ENCODE peak calls at places on chromosomes 13 and 19, in five cellular contexts. L, D, I, W and O are unnamed samples.

GRCh38 chr19:38838208-38838985 is 6.8 kb upstream of the ECH1 start:
- DNase-seq in L (peak; percentile 70), D (peak; percentile 11), I (no peak), W (no peak), O (no peak)

GRCh38 chr19:412356-413355 is 3.7 kb upstream of the C2CD4C start:
- DNase-seq in L (no peak), D (no peak), I (no peak), W (peak; percentile 59), O (no peak)

GRCh38 chr19:48925240-48925843 is 8.2 kb upstream of the DHDH start:
- DNase-seq in L (no peak), D (no peak), I (peak; percentile 33), W (peak; percentile 65), O (no peak)

GRCh38 chr19:22532388-22533310 is 101.5 kb upstream of the ZNF492 start:
- DNase-seq in L (peak; percentile 99), D (peak; percentile 84), I (peak; percentile 24), W (peak; percentile 81), O (peak; percentile 96)

GRCh38 chr13:80555796-80556195 is 214.9 kb upstream of the SPRY2 start:
- DNase-seq in L (no peak), D (no peak), I (no peak), W (no peak), O (no peak)

GRCh38 chr19:53037101-53038097 is 7.1 kb upstream of the ERVV-2 start:
- DNase-seq in L (no peak), D (peak; percentile 38), I (peak; percentile 67), W (peak; percentile 65), O (peak; percentile 93)

GRCh38 chr13:47932953-47933687 is 68.0 kb downstream of the SUCLA2 start:
- DNase-seq in L (no peak), D (no peak), I (no peak), W (no peak), O (no peak)

GRCh38 chr19:27822336-27822735 is 1390.6 kb downstream of the UQCRFS1 start:
- DNase-seq in L (no peak), D (no peak), I (no peak), W (no peak), O (no peak)

GRCh38 chr13:71171740-71172139 is 695.3 kb downstream of the DACH1 start:
- DNase-seq in L (no peak), D (no peak), I (no peak), W (no peak), O (no peak)

GRCh38 chr19:19134687-19135158 is 3.6 kb downstream of the TMEM161A start:
- DNase-seq in L (no peak), D (peak; percentile 90), I (no peak), W (peak; percentile 78), O (peak; percentile 67)

GRCh38 chr13:26377038-26377437 is 123.1 kb downstream of the CDK8 start:
- DNase-seq in L (no peak), D (no peak), I (peak; percentile 29), W (no peak), O (no peak)

GRCh38 chr13:35554972-35555623 is 78.6 kb upstream of the MAB21L1 start:
- DNase-seq in L (no peak), D (no peak), I (no peak), W (no peak), O (no peak)

GRCh38 chr13:103878891-103879605 is 812.8 kb upstream of the SLC10A2 start:
- DNase-seq in L (no peak), D (no peak), I (peak; percentile 35), W (no peak), O (no peak)

GRCh38 chr19:9308091-9308490 is 1.5 kb downstream of the ZNF699 start:
- DNase-seq in L (no peak), D (no peak), I (no peak), W (no peak), O (no peak)

GRCh38 chr13:110340812-110341444 is 33.8 kb downstream of the COL4A2 start:
- DNase-seq in L (peak; percentile 88), D (peak; percentile 93), I (peak; percentile 85), W (peak; percentile 76), O (peak; percentile 55)

GRCh38 chr13:42990991-42991891 is 800 bp downstream of the EPSTI1 start:
- DNase-seq in L (no peak), D (no peak), I (no peak), W (no peak), O (no peak)

GRCh38 chr19:43673702-43674629 is 4.0 kb upstream of the PLAUR start:
- DNase-seq in L (no peak), D (peak; percentile 49), I (no peak), W (no peak), O (no peak)
- H3K4me1 ChIP-seq in L (no peaks in the 10 kb centered on the region), D (peaks cover 12% of the 10 kb centered on the region), I (peaks cover 19% of the 10 kb centered on the region), W (peaks cover 9% of the 10 kb centered on the region), O (peaks cover 11% of the 10 kb centered on the region)

GRCh38 chr13:55244991-55245644 is 1895.6 kb upstream of the PRR20A start:
- DNase-seq in L (no peak), D (no peak), I (no peak), W (no peak), O (no peak)
- TF ChIP-seq CTCF in L (peak; percentile 23), D (no peak), I (no peak), W (no peak), O (no peak)

DNA sequence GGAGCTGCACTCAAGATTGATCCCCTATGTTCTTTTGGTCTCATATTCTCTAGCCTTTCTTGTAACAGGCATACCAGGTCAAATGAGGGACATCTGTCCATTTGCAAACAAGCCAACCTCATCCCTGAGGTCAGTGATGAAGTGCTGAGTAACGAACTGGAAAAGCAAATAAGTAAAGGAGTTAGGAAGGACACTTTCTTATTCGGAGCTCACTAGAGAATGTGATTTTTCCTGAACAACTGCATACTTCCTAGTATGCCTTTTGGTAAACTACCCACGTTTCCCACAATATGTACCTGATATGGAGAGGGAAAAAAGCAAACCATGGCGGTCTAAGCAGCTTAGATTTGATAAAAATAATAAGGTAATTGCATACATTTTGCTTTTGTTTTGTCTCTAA is 91.0 kb upstream of the MYCBP2 start:
- DNase-seq in L (no peak), D (no peak), I (no peak), W (no peak), O (no peak)
- H3K36me3 ChIP-seq in L (no peaks in the 10 kb centered on the region), D (no peaks in the 10 kb centered on the region), I (no peaks in the 10 kb centered on the region), W (no peaks in the 10 kb centered on the region), O (no peaks in the 10 kb centered on the region)

GRCh38 chr19:55390461-55390880 is 4.7 kb downstream of the RPL28 start:
- DNase-seq in L (no peak), D (no peak), I (no peak), W (no peak), O (no peak)

GRCh38 chr19:55389386-55390317 is 3.9 kb downstream of the RPL28 start:
- DNase-seq in L (no peak), D (no peak), I (no peak), W (no peak), O (no peak)

GRCh38 chr19:55386515-55386947 is 799 bp downstream of the RPL28 start:
- DNase-seq in L (no peak), D (no peak), I (no peak), W (no peak), O (no peak)

GRCh38 chr19:55385749-55386514 is at the start of gene RPL28:
- DNase-seq in L (peak; percentile 98), D (peak; percentile 99), I (peak; percentile 99), W (peak; percentile 98), O (peak; percentile 99)

GRCh38 chr19:55387736-55388497 is 2.2 kb downstream of the RPL28 start:
- DNase-seq in L (no peak), D (no peak), I (no peak), W (no peak), O (no peak)
- H3K4me1 ChIP-seq in L (peaks cover 18% of the 10 kb centered on the region), D (peaks cover 34% of the 10 kb centered on the region), I (peaks cover 20% of the 10 kb centered on the region), W (peaks cover 36% of the 10 kb centered on the region), O (peaks cover 40% of the 10 kb centered on the region)

GRCh38 chr19:51807111-51807701 is 12.2 kb downstream of the FPR3 start:
- DNase-seq in L (no peak), D (peak; percentile 37), I (peak; percentile 73), W (no peak), O (peak; percentile 85)

GRCh38 chr19:51810228-51810627 is 15.3 kb downstream of the FPR3 start:
- DNase-seq in L (no peak), D (peak; percentile 52), I (no peak), W (no peak), O (no peak)

GRCh38 chr19:51809787-51810186 is 14.8 kb downstream of the FPR3 start:
- DNase-seq in L (no peak), D (no peak), I (peak; percentile 65), W (no peak), O (peak; percentile 47)

GRCh38 chr19:51807925-51808324 is 13.0 kb downstream of the FPR3 start:
- DNase-seq in L (no peak), D (no peak), I (no peak), W (no peak), O (no peak)

GRCh38 chr19:51808333-51808986 is 13.5 kb downstream of the FPR3 start:
- DNase-seq in L (no peak), D (no peak), I (peak; percentile 87), W (no peak), O (no peak)
- TF ChIP-seq CTCF in L (no peak), D (no peak), I (peak; percentile 30), W (no peak), O (no peak)

DNA sequence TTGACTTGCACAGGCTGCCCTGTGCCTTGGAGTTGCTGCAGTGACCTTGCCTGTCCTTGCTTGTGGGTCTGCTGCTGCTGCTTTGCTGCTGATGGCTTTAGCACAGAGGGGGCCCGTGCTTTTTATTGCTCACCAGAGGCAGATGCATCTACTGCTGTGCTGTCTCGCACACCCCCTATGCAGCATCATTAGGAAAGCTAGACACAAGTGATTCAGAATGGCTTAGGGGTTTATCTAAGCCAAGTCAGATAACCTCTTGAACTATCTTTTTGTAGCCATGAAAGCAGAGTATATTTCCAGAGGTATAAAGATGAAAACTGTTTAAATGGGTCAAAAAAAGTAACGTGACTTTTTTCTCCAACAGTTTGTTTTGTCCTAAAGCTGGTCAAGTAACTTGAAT is 7.8 kb downstream of the GTF3A start:
- DNase-seq in L (no peak), D (no peak), I (no peak), W (no peak), O (no peak)
- H3K36me3 ChIP-seq in L (peaks cover 17% of the 10 kb centered on the region), D (peaks cover 98% of the 10 kb centered on the region), I (peaks cover 50% of the 10 kb centered on the region), W (peaks cover 92% of the 10 kb centered on the region), O (no peaks in the 10 kb centered on the region)

DNA sequence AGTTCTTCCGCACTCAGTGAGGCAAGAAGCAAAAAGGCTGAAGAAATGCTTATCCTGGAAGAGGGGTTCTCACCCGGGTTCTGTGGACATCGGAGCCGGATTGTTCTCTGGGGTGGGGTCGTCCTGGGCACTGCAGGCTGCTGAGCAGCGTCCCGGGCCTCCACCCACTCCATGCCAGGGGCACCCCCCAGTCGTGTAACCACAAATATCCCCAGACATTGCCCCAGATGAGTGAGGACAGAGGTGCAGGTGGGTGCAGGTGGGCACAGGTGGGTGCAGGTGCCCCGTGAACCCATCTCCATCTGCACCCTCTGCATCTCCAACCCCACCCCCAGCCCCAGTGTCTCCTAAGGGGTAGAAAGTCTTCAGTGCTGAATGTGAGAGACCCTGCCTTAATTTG is 67.5 kb downstream of the GNG7 start:
- DNase-seq in L (no peak), D (no peak), I (no peak), W (no peak), O (no peak)
- H3K4me1 ChIP-seq in L (peaks cover 4% of the 10 kb centered on the region), D (peaks cover 8% of the 10 kb centered on the region), I (peaks cover 13% of the 10 kb centered on the region), W (peaks cover 24% of the 10 kb centered on the region), O (peaks cover 52% of the 10 kb centered on the region)